ENCODE peak calls at places on chromosomes 13 and 19, in four cellular contexts. Y is A549, C is SK-N-SH, L is GM23338. I is an unnamed sample.

GRCh38 chr13:102868366-102868936 is 22.6 kb downstream of the ERCC5 start:
- DNase-seq in Y (no peak), C (no peak), L (no peak), I (no peak)

GRCh38 chr19:13696839-13697238 is 67.5 kb upstream of the MRI1 start:
- DNase-seq in Y (no peak), C (no peak), L (no peak), I (no peak)

GRCh38 chr13:42354246-42355117 is 82.5 kb downstream of the AKAP11 start:
- DNase-seq in Y (no peak), C (no peak), L (peak), I (no peak)

GRCh38 chr19:36073121-36073876 is 18.6 kb downstream of the WDR62 start:
- DNase-seq in Y (no peak), C (no peak), L (no peak), I (no peak)

GRCh38 chr19:5925830-5926459 is 11.9 kb downstream of the CAPS start:
- DNase-seq in Y (no peak), C (no peak), L (no peak), I (no peak)

GRCh38 chr19:12695997-12696365 is 450 bp downstream of the FBXW9 start:
- DNase-seq in Y (no peak), C (peak), L (no peak), I (peak)

GRCh38 chr19:57056972-57057371 is 62.8 kb upstream of the USP29 start:
- DNase-seq in Y (no peak), C (no peak), L (no peak), I (no peak)

GRCh38 chr19:13234518-13234917 is 84.3 kb downstream of the IER2 start:
- DNase-seq in Y (peak), C (peak), L (peak), I (peak)

GRCh38 chr13:40518481-40518882 is 148.0 kb downstream of the FOXO1 start:
- DNase-seq in Y (no peak), C (no peak), L (no peak), I (no peak)

GRCh38 chr19:4719499-4719866 is 4.2 kb downstream of the DPP9 start:
- DNase-seq in Y (no peak), C (peak), L (no peak), I (no peak)

GRCh38 chr13:40794414-40795368 is 5.3 kb downstream of the SLC25A15 start:
- DNase-seq in Y (no peak), C (no peak), L (no peak), I (no peak)

GRCh38 chr19:7565332-7565731 is 29.8 kb downstream of the PNPLA6 start:
- DNase-seq in Y (no peak), C (no peak), L (no peak), I (peak)
- TF ChIP-seq REST in Y (no peak), C (no peak), L (no peak), I (no peak)

GRCh38 chr13:28475916-28476725 is 18.8 kb downstream of the FLT1 start:
- DNase-seq in Y (peak), C (no peak), L (no peak), I (no peak)
- TF ChIP-seq REST in Y (no peak), C (no peak), L (no peak), I (no peak)

GRCh38 chr13:96769874-96770273 is 224.4 kb downstream of the OXGR1 start:
- DNase-seq in Y (no peak), C (peak), L (no peak), I (no peak)

GRCh38 chr13:96768524-96768923 is 225.8 kb downstream of the OXGR1 start:
- DNase-seq in Y (no peak), C (no peak), L (no peak), I (no peak)

GRCh38 chr13:96771501-96772367 is 222.5 kb downstream of the OXGR1 start:
- DNase-seq in Y (no peak), C (no peak), L (no peak), I (no peak)

GRCh38 chr13:96762876-96763275 is 231.4 kb downstream of the OXGR1 start:
- DNase-seq in Y (no peak), C (no peak), L (no peak), I (no peak)

DNA sequence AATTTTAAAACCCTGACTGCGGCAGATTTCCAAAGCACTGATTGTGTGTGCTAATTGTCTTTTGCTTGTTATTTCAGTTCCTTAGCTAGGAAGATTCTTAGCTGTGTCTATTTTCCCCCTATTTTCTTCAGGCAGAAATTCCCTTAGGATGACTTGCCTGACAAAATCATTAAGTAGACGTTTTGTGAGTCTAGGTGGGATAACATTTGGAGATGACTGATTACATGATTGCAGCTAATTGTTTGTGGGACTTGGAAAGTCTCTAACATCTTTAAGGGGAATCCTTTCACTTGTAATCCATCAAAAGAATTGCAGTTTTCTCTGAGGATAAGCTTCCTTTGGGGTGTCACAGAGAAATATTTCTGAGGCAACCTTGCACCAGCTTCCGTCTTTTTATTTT is 228.0 kb downstream of the OXGR1 start:
- DNase-seq in Y (no peak), C (no peak), L (no peak), I (no peak)
- TF ChIP-seq REST in Y (no peak), C (no peak), L (no peak), I (no peak)

GRCh38 chr19:45716314-45717130 is 14.2 kb downstream of the FBXO46 start:
- DNase-seq in Y (peak), C (peak), L (peak), I (no peak)
- TF ChIP-seq REST in Y (no peak), C (no peak), L (no peak), I (no peak)

GRCh38 chr19:17541184-17541759 is 14.2 kb upstream of the COLGALT1 start:
- DNase-seq in Y (no peak), C (no peak), L (no peak), I (no peak)
- TF ChIP-seq REST in Y (no peak), C (no peak), L (no peak), I (no peak)

GRCh38 chr19:34963531-34964406 is at the start of gene ZNF792:
- DNase-seq in Y (peak), C (peak), L (peak), I (peak)
- TF ChIP-seq REST in Y (no peak), C (no peak), L (no peak), I (no peak)

DNA sequence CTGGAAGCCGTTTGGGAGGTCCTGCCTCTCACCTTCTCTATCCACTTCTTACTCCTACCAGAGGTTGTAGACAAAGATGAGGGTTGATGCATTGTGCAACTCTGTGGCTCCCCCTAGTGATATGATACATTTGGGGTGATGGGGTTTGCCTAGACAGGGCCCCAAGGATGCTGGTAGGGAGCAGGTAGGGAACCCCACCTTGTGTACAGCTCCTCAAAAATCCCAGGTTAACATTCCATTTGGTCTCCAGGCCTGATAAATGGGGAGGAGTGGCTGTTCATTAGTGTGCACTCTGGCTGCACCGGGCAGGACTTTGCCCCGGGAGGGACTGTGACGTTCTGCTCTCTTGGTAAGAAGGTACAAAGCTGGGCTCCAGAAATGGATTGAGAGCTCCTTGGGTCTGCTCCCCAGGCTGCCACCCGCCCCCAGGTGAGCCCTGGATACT is 19.2 kb downstream of the SIGLEC8 start:
- DNase-seq in Y (no peak), C (no peak), L (peak), I (peak)
- TF ChIP-seq REST in Y (no peak), C (no peak), L (no peak), I (no peak)

I was measured in K562.